ENCODE peak calls at places on chromosome 22, in six cellular contexts. A is fibroblast of lung, F is aorta, M is uterus, T is lower lobe of right lung, H is small intestine. Z is an unnamed sample.

GRCh38 chr22:47540011-47540410 is 777.6 kb downstream of the TBC1D22A start:
- DNase-seq in H (no peak), M (no peak), F (no peak), A (no peak), T (no peak), Z (no peak)

GRCh38 chr22:35467788-35468187 is 67.8 kb downstream of the MCM5 start:
- DNase-seq in F (peak; percentile 83), T (peak; percentile 65), H (peak; percentile 50), A (peak; percentile 32), M (peak; percentile 77), Z (peak; percentile 60)

GRCh38 chr22:18035740-18036139 is 11.4 kb upstream of the MICAL3 start:
- DNase-seq in A (peak; percentile 36), H (peak; percentile 37), F (no peak), T (peak; percentile 52), M (no peak), Z (peak; percentile 56)

GRCh38 chr22:22893077-22893805 is 5.6 kb downstream of the IGLL5 start:
- DNase-seq in H (no peak), A (no peak), M (no peak), F (no peak), T (no peak), Z (no peak)

GRCh38 chr22:30253205-30253852 is 6.8 kb upstream of the LIF start:
- DNase-seq in F (peak; percentile 88), M (peak; percentile 56), H (peak; percentile 72), A (peak; percentile 77), T (no peak), Z (peak; percentile 95)

GRCh38 chr22:41261541-41262249 is 21.0 kb upstream of the CHADL start:
- DNase-seq in H (no peak), T (no peak), M (no peak), F (no peak), A (no peak), Z (no peak)

GRCh38 chr22:27241430-27242110 is 560.0 kb downstream of the MN1 start:
- DNase-seq in A (peak; percentile 59), F (peak; percentile 86), H (no peak), M (no peak), T (no peak), Z (peak; percentile 92)

GRCh38 chr22:19106886-19107729 is 15.1 kb downstream of the DGCR2 start:
- DNase-seq in H (no peak), T (no peak), M (no peak), A (no peak), F (peak; percentile 26), Z (no peak)

GRCh38 chr22:46108564-46109473 is 41.5 kb upstream of the PPARA start:
- DNase-seq in M (peak; percentile 72), T (no peak), F (no peak), H (peak; percentile 67), A (peak; percentile 71), Z (peak; percentile 80)

GRCh38 chr22:32073823-32074380 is 30.8 kb downstream of the SLC5A1 start:
- DNase-seq in F (no peak), T (no peak), H (peak; percentile 98), M (no peak), A (no peak), Z (no peak)

GRCh38 chr22:48240935-48241230 is 1478.4 kb downstream of the TBC1D22A start:
- DNase-seq in M (no peak), A (no peak), H (no peak), T (no peak), F (no peak), Z (no peak)

GRCh38 chr22:30947163-30947820 is 21.3 kb downstream of the MORC2 start:
- DNase-seq in M (no peak), H (no peak), F (peak; percentile 86), A (no peak), T (no peak), Z (no peak)

GRCh38 chr22:22216450-22216959 is 28.1 kb upstream of the VPREB1 start:
- DNase-seq in H (no peak), A (no peak), M (no peak), T (no peak), F (no peak), Z (no peak)

GRCh38 chr22:45211435-45211834 is 29.3 kb downstream of the KIAA0930 start:
- DNase-seq in T (no peak), F (peak; percentile 59), M (no peak), A (no peak), H (peak; percentile 21), Z (no peak)

GRCh38 chr22:26906464-26906863 is 249.1 kb downstream of the MIAT start:
- DNase-seq in T (no peak), H (no peak), M (no peak), A (no peak), F (no peak), Z (no peak)

GRCh38 chr22:30557243-30557642 is 10.7 kb upstream of the SEC14L6 start:
- DNase-seq in H (no peak), F (no peak), T (no peak), M (no peak), A (no peak), Z (no peak)

GRCh38 chr22:23270212-23270733 is 90.0 kb downstream of the BCR start:
- DNase-seq in T (no peak), M (no peak), F (no peak), A (no peak), H (no peak), Z (no peak)

GRCh38 chr22:41352058-41352457 is 29.7 kb upstream of the TEF start:
- DNase-seq in A (peak; percentile 46), M (no peak), T (no peak), H (no peak), F (no peak), Z (no peak)

GRCh38 chr22:27212617-27213177 is 555.3 kb downstream of the MIAT start:
- DNase-seq in A (peak; percentile 99), F (no peak), H (peak; percentile 77), T (no peak), M (peak; percentile 86), Z (peak; percentile 64)

GRCh38 chr22:30340911-30341685 is 14.4 kb upstream of the TBC1D10A start:
- DNase-seq in M (no peak), A (no peak), F (peak; percentile 90), H (no peak), T (no peak), Z (no peak)

GRCh38 chr22:44068422-44069191 is 44.5 kb downstream of the PARVB start:
- DNase-seq in H (no peak), A (no peak), M (no peak), T (peak; percentile 75), F (no peak), Z (no peak)

GRCh38 chr22:49934144-49934890 is 15.9 kb downstream of the CRELD2 start:
- DNase-seq in T (peak; percentile 88), H (no peak), A (peak; percentile 61), F (no peak), M (peak; percentile 53), Z (no peak)

GRCh38 chr22:22103078-22103593 is 120.5 kb upstream of the TOP3B start:
- DNase-seq in M (no peak), A (no peak), F (no peak), H (no peak), T (no peak), Z (peak; percentile 30)

GRCh38 chr22:23402275-23403151 is 177.6 kb downstream of the IGLL1 start:
- DNase-seq in M (peak; percentile 45), F (peak; percentile 82), T (peak; percentile 79), A (peak; percentile 55), H (peak; percentile 69), Z (peak; percentile 76)

GRCh38 chr22:41668971-41669911 is 19.4 kb downstream of the SNU13 start:
- DNase-seq in H (no peak), F (peak; percentile 54), M (no peak), A (peak; percentile 79), T (no peak), Z (no peak)

GRCh38 chr22:45162531-45162930 is 1.2 kb upstream of the NUP50 start:
- DNase-seq in M (no peak), F (no peak), H (no peak), A (peak; percentile 32), T (no peak), Z (no peak)

GRCh38 chr22:19817561-19818263 is 37.0 kb downstream of the GNB1L start:
- DNase-seq in A (no peak), F (no peak), T (peak; percentile 74), M (no peak), H (no peak), Z (no peak)

GRCh38 chr22:36769541-36769940 is 6.4 kb downstream of the IFT27 start:
- DNase-seq in M (no peak), T (no peak), A (no peak), F (no peak), H (no peak), Z (peak; percentile 1)

GRCh38 chr22:36768616-36769015 is 7.3 kb downstream of the IFT27 start:
- DNase-seq in H (no peak), M (no peak), A (no peak), F (no peak), T (no peak), Z (no peak)

GRCh38 chr22:36765943-36766450 is 9.9 kb downstream of the IFT27 start:
- DNase-seq in F (no peak), M (no peak), T (no peak), A (peak; percentile 24), H (no peak), Z (peak; percentile 3)

GRCh38 chr22:36767035-36767775 is 8.7 kb downstream of the IFT27 start:
- DNase-seq in H (no peak), M (no peak), A (no peak), T (no peak), F (no peak), Z (no peak)

GRCh38 chr22:36768141-36768540 is 7.8 kb downstream of the IFT27 start:
- DNase-seq in F (no peak), T (no peak), M (no peak), A (no peak), H (no peak), Z (peak; percentile 0)
- H3K27me3 ChIP-seq in F (no peaks in the 10 kb centered on the region), T (no peaks in the 10 kb centered on the region), M (no peaks in the 10 kb centered on the region), A (no peaks in the 10 kb centered on the region), H (no peaks in the 10 kb centered on the region), Z (no peaks in the 10 kb centered on the region)

DNA sequence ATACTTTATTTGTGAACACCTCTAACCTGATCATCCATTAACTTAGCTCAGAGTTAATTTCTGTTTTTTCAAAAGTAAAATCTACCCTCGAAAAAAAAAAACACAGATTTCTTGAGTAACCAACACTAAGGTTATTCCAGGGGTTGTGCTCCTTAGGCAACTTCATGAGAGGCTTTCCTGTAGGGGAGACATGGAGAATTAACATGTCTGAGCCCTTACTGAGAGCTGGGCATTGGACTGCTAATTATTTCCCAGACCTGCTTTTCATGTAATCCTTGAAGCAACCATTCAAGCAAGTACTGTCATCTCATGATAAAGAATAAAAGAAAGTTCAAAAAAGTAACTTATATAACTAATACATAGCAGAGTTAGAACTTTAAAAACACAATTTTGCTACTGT is 13.5 kb upstream of the UPB1 start:
- DNase-seq in H (no peak), T (no peak), F (no peak), A (no peak), M (no peak), Z (no peak)
- H3K4me1 ChIP-seq in H (no peaks in the 10 kb centered on the region), T (peaks cover 19% of the 10 kb centered on the region), F (no peaks in the 10 kb centered on the region), A (peaks cover 2% of the 10 kb centered on the region), M (no peaks in the 10 kb centered on the region), Z (peaks cover 5% of the 10 kb centered on the region)

DNA sequence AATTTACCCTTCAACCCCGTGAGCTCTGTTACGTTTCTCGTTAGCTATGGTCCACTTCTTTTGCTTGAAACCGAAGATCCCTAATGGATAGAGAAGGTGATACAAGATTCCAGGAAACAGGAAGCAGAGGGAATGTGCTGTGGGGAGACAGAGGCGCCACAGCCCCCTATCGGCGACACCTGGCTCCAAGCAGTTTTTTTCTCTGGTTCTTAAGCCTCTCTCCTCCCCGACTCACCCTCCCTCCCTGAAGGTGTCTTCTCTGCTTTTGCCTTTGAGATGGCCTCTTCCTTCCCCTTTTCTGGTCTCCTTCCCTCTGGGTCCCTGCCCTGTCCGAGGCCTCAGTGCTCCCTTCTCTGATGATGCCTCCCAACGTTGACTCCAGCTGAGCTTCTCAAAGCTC is 14.2 kb upstream of the APOBEC3A start:
- DNase-seq in A (no peak), T (no peak), M (no peak), F (no peak), H (no peak), Z (no peak)
- H3K27me3 ChIP-seq in A (peaks cover 24% of the 10 kb centered on the region), T (peaks cover 6% of the 10 kb centered on the region), M (no peaks in the 10 kb centered on the region), F (no peaks in the 10 kb centered on the region), H (peaks cover 7% of the 10 kb centered on the region), Z (peaks cover 4% of the 10 kb centered on the region)

GRCh38 chr22:39166547-39166946 is 14.1 kb upstream of the CBX7 start:
- DNase-seq in T (no peak), H (no peak), A (no peak), M (no peak), F (no peak), Z (no peak)
- H3K4me1 ChIP-seq in T (peaks cover 8% of the 10 kb centered on the region), H (no peaks in the 10 kb centered on the region), A (peaks cover 3% of the 10 kb centered on the region), M (no peaks in the 10 kb centered on the region), F (no peaks in the 10 kb centered on the region), Z (no peaks in the 10 kb centered on the region)

Z was measured in BE2C.